ENCODE peak calls at places on chromosomes 16 and 17, in four cellular contexts. T, O, P and V are unnamed samples. For H3K36me3 and H3K4me1, the result is how much of the 10 kb centered on the place peaks cover.

GRCh38 chr17:36602924-36603384 is 1.6 kb downstream of the MRM1 start:
- DNase-seq in T (peak), O (peak), P (peak), V (no peak)

GRCh38 chr17:64309710-64310109 is 46.6 kb upstream of the TEX2 start:
- DNase-seq in T (peak), O (no peak), P (no peak), V (no peak)

GRCh38 chr16:10080031-10080772 is 102.0 kb downstream of the GRIN2A start:
- DNase-seq in T (peak), O (no peak), P (peak), V (peak)

GRCh38 chr17:74840989-74841666 is 18.6 kb downstream of the GRIN2C start:
- DNase-seq in T (peak), O (peak), P (peak), V (no peak)

GRCh38 chr16:70685938-70686375 is at the start of gene MTSS2:
- DNase-seq in T (peak), O (peak), P (peak), V (peak)

GRCh38 chr16:55686671-55687070 is 30.9 kb downstream of the SLC6A2 start:
- DNase-seq in T (no peak), O (no peak), P (no peak), V (no peak)

GRCh38 chr17:81840826-81841778 is 6.3 kb upstream of the PPP1R27 start:
- DNase-seq in T (no peak), O (peak), P (no peak), V (no peak)

GRCh38 chr16:77723108-77723514 is 797 bp downstream of the NUDT7 start:
- DNase-seq in T (peak), O (no peak), P (peak), V (no peak)

GRCh38 chr17:64025732-64026294 is 5.4 kb upstream of the ICAM2 start:
- DNase-seq in T (peak), O (peak), P (peak), V (peak)

GRCh38 chr17:82627827-82628226 is 20.4 kb downstream of the WDR45B start:
- DNase-seq in T (no peak), O (peak), P (no peak), V (no peak)

GRCh38 chr16:49858200-49859129 is 2.6 kb upstream of the ZNF423 start:
- DNase-seq in T (peak), O (peak), P (peak), V (peak)

GRCh38 chr17:60108712-60109111 is 30.0 kb upstream of the HEATR6 start:
- DNase-seq in T (no peak), O (no peak), P (no peak), V (no peak)

GRCh38 chr16:89099905-89100304 is 6.3 kb downstream of the ACSF3 start:
- DNase-seq in T (no peak), O (no peak), P (no peak), V (no peak)

GRCh38 chr17:71339219-71339618 is 781.6 kb upstream of the SOX9 start:
- DNase-seq in T (no peak), O (no peak), P (no peak), V (no peak)

GRCh38 chr16:66493490-66494401 is 56.2 kb downstream of the TK2 start:
- DNase-seq in T (no peak), O (peak), P (no peak), V (no peak)

GRCh38 chr17:72164340-72164739 is 43.5 kb downstream of the SOX9 start:
- DNase-seq in T (no peak), O (no peak), P (no peak), V (no peak)

GRCh38 chr16:67244387-67245188 is 2.7 kb downstream of the FHOD1 start:
- DNase-seq in T (peak), O (peak), P (peak), V (peak)

GRCh38 chr17:73787036-73787720 is 142.9 kb upstream of the SDK2 start:
- DNase-seq in T (no peak), O (no peak), P (no peak), V (no peak)
- H3K36me3 ChIP-seq in T (under half), O (under half), P (under half), V (under half)

DNA sequence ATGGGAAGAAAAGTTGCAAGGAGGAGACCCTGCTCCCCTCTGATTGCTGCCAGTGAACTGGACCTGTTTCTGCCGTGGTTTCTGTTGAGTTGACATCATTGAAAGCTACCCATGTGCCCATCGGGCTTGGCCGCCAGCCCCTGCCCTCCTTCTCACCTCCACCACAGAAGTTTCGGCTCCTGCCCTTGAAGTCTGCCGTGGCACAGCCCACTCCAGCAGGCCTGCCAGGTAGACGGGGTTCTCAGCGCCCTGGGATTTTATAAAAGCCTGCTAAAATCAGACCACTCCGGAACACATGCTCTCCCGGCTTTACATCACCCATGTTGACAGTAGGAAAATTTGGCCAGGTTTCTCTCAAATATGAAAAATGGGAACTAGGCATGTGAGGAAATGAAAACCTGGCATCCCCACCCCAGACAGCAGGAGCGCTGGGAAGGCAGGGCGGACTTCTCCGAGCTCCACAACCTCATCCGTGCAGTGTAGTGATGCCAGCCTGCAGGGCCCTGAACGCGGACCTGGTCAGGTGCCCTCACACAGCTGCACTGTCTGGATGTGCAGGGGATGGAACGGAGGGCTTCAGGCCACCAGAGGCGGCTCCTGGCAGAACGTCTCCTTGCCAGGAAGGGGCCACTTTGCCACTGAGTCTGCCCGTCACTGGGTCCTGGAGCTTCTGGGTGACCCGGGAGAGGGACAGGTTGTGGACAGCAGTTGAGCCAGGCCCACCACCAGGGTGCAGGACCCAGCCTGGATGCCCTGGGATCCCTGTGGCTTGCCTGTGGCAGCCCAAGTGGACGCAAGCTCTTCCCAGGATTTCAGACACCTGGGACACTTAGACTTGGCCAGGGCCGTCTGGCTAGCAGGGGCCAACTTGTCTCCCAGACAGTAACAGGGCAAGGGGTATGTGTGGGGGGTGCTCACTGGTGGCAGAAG is 6.9 kb upstream of the GSE1 start:
- DNase-seq in T (no peak), O (no peak), P (no peak), V (no peak)
- H3K4me3 ChIP-seq in T (no peak), O (no peak), P (no peak), V (no peak)

GRCh38 chr17:56914641-56915263 is 903 bp upstream of the TRIM25 start:
- DNase-seq in T (no peak), O (no peak), P (no peak), V (no peak)

GRCh38 chr17:56910509-56911235 is 3.2 kb downstream of the TRIM25 start:
- DNase-seq in T (no peak), O (no peak), P (no peak), V (no peak)

GRCh38 chr17:56912105-56912999 is 1.5 kb downstream of the TRIM25 start:
- DNase-seq in T (peak), O (peak), P (peak), V (no peak)

GRCh38 chr17:56913000-56913866 is 616 bp downstream of the TRIM25 start:
- DNase-seq in T (no peak), O (no peak), P (peak), V (no peak)

DNA sequence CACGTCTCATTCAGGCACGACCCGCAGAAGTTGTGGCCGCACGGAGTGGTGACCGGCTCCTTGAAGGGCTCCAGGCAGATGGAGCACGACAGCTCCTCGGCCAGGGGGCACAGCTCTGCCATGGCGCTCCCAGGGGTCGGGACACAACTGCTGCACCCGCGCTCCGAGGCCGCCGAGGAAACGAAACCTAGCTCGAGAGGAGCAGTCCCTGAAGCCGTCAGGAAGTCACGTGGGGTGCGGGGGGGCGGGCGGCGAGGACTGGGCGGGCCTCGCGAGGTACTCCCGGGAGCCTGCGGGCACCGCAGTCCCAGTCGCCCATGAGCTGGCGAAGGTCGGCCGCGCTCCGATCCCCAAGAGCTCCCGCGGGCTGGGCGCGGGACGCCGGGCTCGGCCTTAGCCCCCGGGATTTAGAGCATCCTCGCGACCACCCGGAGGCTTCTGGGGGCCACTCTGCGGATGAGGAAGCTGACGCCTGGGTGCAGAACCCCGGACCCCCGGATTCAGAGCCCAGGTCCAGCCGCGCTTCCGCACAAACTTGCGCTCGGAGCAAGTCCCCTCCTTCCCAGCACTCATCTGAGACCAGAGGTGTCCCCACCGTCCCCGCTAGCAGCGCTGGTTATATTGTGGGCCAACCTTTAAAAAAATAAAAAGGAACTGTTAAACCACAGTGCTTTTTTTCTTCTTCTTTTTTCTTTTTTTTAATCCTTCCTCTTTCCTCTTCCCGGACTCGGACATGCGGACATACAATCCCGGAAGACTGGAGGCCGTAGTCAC is at the start of gene TRIM25:
- DNase-seq in T (peak), O (peak), P (peak), V (peak)
- H3K4me1 ChIP-seq in T (under half), O (under half), P (under half), V (under half)

DNA sequence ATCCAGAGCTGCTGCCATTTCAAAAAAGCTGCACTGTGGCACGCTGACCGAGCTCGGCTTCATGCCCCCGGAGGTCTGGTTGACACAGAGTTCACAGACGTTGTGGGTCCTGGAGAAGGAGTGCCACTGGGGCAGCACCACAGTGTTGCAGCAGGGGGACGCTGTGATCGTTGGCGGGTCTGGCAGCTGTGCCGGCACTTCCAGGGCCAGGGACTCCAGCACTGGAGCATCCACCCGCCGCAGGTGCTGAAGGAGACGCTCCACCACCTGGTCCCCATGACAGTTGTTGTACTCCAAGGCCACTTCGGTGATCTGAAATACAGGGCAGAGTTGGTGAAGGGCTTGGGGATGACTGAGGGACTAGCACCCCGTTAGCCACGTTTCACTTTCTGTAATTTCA is 23.5 kb downstream of the SNN start:
- DNase-seq in T (peak), O (no peak), P (no peak), V (no peak)
- H3K36me3 ChIP-seq in T (under half), O (under half), P (half or more), V (under half)